ENCODE peak calls at places on chromosomes 6 and 20, in five cellular contexts. One of them, this sample, is unnamed.

GRCh38 chr20:32155017-32155965 is 45.8 kb downstream of the TM9SF4 start:
- DNase-seq in activated CD8-positive, alpha-beta memory T cell treated with anti-CD3 and anti-CD28 coated beads for 1 hour: no peak
- DNase-seq in activated T-cell treated with anti-CD3 and anti-CD28 coated beads, Interleukin-2, amount 50 U/mL, for 24 hours: peak
- DNase-seq in WERI-Rb-1: peak
- DNase-seq in GM04504: peak
- DNase-seq in this sample: peak

GRCh38 chr20:43409041-43409913 is 48.4 kb upstream of the SRSF6 start:
- DNase-seq in WERI-Rb-1: peak
- DNase-seq in activated CD8-positive, alpha-beta memory T cell treated with anti-CD3 and anti-CD28 coated beads for 1 hour: no peak
- DNase-seq in activated T-cell treated with anti-CD3 and anti-CD28 coated beads, Interleukin-2, amount 50 U/mL, for 24 hours: no peak
- DNase-seq in GM04504: peak
- DNase-seq in this sample: peak

GRCh38 chr6:24667378-24667803 is 514 bp downstream of the ACOT13 start:
- DNase-seq in WERI-Rb-1: no peak
- DNase-seq in activated CD8-positive, alpha-beta memory T cell treated with anti-CD3 and anti-CD28 coated beads for 1 hour: no peak
- DNase-seq in GM04504: no peak
- DNase-seq in activated T-cell treated with anti-CD3 and anti-CD28 coated beads, Interleukin-2, amount 50 U/mL, for 24 hours: no peak
- DNase-seq in this sample: peak

GRCh38 chr6:138654715-138655634 is 118.6 kb upstream of the CCDC28A start:
- DNase-seq in GM04504: peak
- DNase-seq in WERI-Rb-1: no peak
- DNase-seq in activated T-cell treated with anti-CD3 and anti-CD28 coated beads, Interleukin-2, amount 50 U/mL, for 24 hours: no peak
- DNase-seq in activated CD8-positive, alpha-beta memory T cell treated with anti-CD3 and anti-CD28 coated beads for 1 hour: no peak
- DNase-seq in this sample: no peak

GRCh38 chr6:21587925-21588811 is 5.4 kb upstream of the SOX4 start:
- DNase-seq in GM04504: no peak
- DNase-seq in WERI-Rb-1: peak
- DNase-seq in activated CD8-positive, alpha-beta memory T cell treated with anti-CD3 and anti-CD28 coated beads for 1 hour: peak
- DNase-seq in activated T-cell treated with anti-CD3 and anti-CD28 coated beads, Interleukin-2, amount 50 U/mL, for 24 hours: peak
- DNase-seq in this sample: peak

GRCh38 chr6:105795913-105796517 is 290.1 kb upstream of the PRDM1 start:
- DNase-seq in activated CD8-positive, alpha-beta memory T cell treated with anti-CD3 and anti-CD28 coated beads for 1 hour: no peak
- DNase-seq in activated T-cell treated with anti-CD3 and anti-CD28 coated beads, Interleukin-2, amount 50 U/mL, for 24 hours: no peak
- DNase-seq in GM04504: no peak
- DNase-seq in WERI-Rb-1: peak
- DNase-seq in this sample: no peak

GRCh38 chr6:109166643-109167042 is 71.3 kb downstream of the CEP57L1 start:
- DNase-seq in activated CD8-positive, alpha-beta memory T cell treated with anti-CD3 and anti-CD28 coated beads for 1 hour: no peak
- DNase-seq in activated T-cell treated with anti-CD3 and anti-CD28 coated beads, Interleukin-2, amount 50 U/mL, for 24 hours: no peak
- DNase-seq in WERI-Rb-1: no peak
- DNase-seq in GM04504: no peak
- DNase-seq in this sample: no peak

GRCh38 chr6:157323924-157324276 is 581 bp upstream of the TMEM242 start:
- DNase-seq in activated CD8-positive, alpha-beta memory T cell treated with anti-CD3 and anti-CD28 coated beads for 1 hour: no peak
- DNase-seq in WERI-Rb-1: peak
- DNase-seq in activated T-cell treated with anti-CD3 and anti-CD28 coated beads, Interleukin-2, amount 50 U/mL, for 24 hours: peak
- DNase-seq in GM04504: peak
- DNase-seq in this sample: peak

GRCh38 chr6:167130712-167131684 is 8.1 kb downstream of the CCR6 start:
- DNase-seq in GM04504: no peak
- DNase-seq in activated T-cell treated with anti-CD3 and anti-CD28 coated beads, Interleukin-2, amount 50 U/mL, for 24 hours: no peak
- DNase-seq in WERI-Rb-1: no peak
- DNase-seq in activated CD8-positive, alpha-beta memory T cell treated with anti-CD3 and anti-CD28 coated beads for 1 hour: no peak
- DNase-seq in this sample: no peak

GRCh38 chr20:1462001-1462400 is 4.6 kb downstream of the NSFL1C start:
- DNase-seq in activated CD8-positive, alpha-beta memory T cell treated with anti-CD3 and anti-CD28 coated beads for 1 hour: no peak
- DNase-seq in activated T-cell treated with anti-CD3 and anti-CD28 coated beads, Interleukin-2, amount 50 U/mL, for 24 hours: no peak
- DNase-seq in GM04504: no peak
- DNase-seq in WERI-Rb-1: no peak
- DNase-seq in this sample: no peak

GRCh38 chr6:16168858-16169257 is 40.0 kb downstream of the MYLIP start:
- DNase-seq in activated T-cell treated with anti-CD3 and anti-CD28 coated beads, Interleukin-2, amount 50 U/mL, for 24 hours: no peak
- DNase-seq in activated CD8-positive, alpha-beta memory T cell treated with anti-CD3 and anti-CD28 coated beads for 1 hour: no peak
- DNase-seq in WERI-Rb-1: peak
- DNase-seq in GM04504: no peak
- DNase-seq in this sample: peak

GRCh38 chr20:37501940-37502339 is 19.1 kb upstream of the NNAT start:
- DNase-seq in WERI-Rb-1: peak
- DNase-seq in GM04504: no peak
- DNase-seq in activated CD8-positive, alpha-beta memory T cell treated with anti-CD3 and anti-CD28 coated beads for 1 hour: no peak
- DNase-seq in activated T-cell treated with anti-CD3 and anti-CD28 coated beads, Interleukin-2, amount 50 U/mL, for 24 hours: no peak
- DNase-seq in this sample: peak

GRCh38 chr6:107116328-107116892 is 1.1 kb upstream of the BEND3 start:
- DNase-seq in activated CD8-positive, alpha-beta memory T cell treated with anti-CD3 and anti-CD28 coated beads for 1 hour: no peak
- DNase-seq in activated T-cell treated with anti-CD3 and anti-CD28 coated beads, Interleukin-2, amount 50 U/mL, for 24 hours: peak
- DNase-seq in GM04504: no peak
- DNase-seq in WERI-Rb-1: peak
- DNase-seq in this sample: peak

This sample was measured in cerebellar cortex.